ENCODE peak calls at places on chromosomes 3 and 15, in nine cellular contexts. Q is PC-9; R is lung; M is neural progenitor cell; H is cardiac muscle cell; D is keratinocyte; W is upper lobe of right lung; X is CD4-positive, alpha-beta memory T cell; S is stomach. K is an unnamed sample.

GRCh38 chr3:172648736-172649135 is 62.1 kb downstream of the NCEH1 start:
- DNase-seq in R (no peak), S (no peak), H (peak; percentile 80), X (no peak), W (no peak), D (no peak), Q (no peak), M (no peak), K (no peak)

GRCh38 chr3:141000027-141000663 is 51.0 kb upstream of the SPSB4 start:
- DNase-seq in X (peak; percentile 30), Q (peak; percentile 21), H (peak; percentile 66), M (peak; percentile 81), S (peak; percentile 63), D (no peak), W (peak; percentile 75), R (peak; percentile 48), K (peak; percentile 76)

GRCh38 chr3:179088306-179088705 is 16.7 kb upstream of the ZMAT3 start:
- DNase-seq in W (no peak), X (no peak), M (no peak), H (no peak), R (no peak), D (no peak), Q (no peak), S (no peak), K (no peak)

GRCh38 chr3:194245975-194246561 is 105.1 kb downstream of the CPN2 start:
- DNase-seq in W (no peak), Q (no peak), H (peak; percentile 32), D (no peak), S (peak; percentile 17), X (no peak), M (no peak), R (no peak), K (no peak)

GRCh38 chr3:19471147-19471546 is 322.8 kb downstream of the KCNH8 start:
- DNase-seq in R (no peak), S (no peak), H (no peak), W (no peak), X (no peak), D (no peak), Q (no peak), M (no peak), K (no peak)

GRCh38 chr15:73699249-73700040 is 15.3 kb downstream of the CD276 start:
- DNase-seq in Q (no peak), X (no peak), M (no peak), R (no peak), S (no peak), D (no peak), W (no peak), H (no peak), K (no peak)

GRCh38 chr3:72539856-72540255 is 308.4 kb downstream of the SHQ1 start:
- DNase-seq in X (no peak), M (no peak), H (no peak), D (no peak), Q (no peak), R (no peak), S (no peak), W (no peak), K (no peak)

GRCh38 chr3:129602730-129603560 is 3.5 kb downstream of the PLXND1 start:
- DNase-seq in S (no peak), W (peak; percentile 82), H (peak; percentile 94), Q (peak; percentile 78), X (no peak), M (peak; percentile 60), D (no peak), R (peak; percentile 78), K (peak; percentile 65)

GRCh38 chr3:197960694-197961581 is 921 bp downstream of the LMLN start:
- DNase-seq in R (no peak), S (no peak), X (no peak), W (no peak), H (peak; percentile 46), M (no peak), Q (no peak), D (no peak), K (no peak)

GRCh38 chr15:34437687-34438086 is at the start of gene GOLGA8A:
- DNase-seq in M (peak; percentile 89), X (peak; percentile 88), S (peak; percentile 51), D (peak; percentile 41), Q (peak; percentile 65), R (peak; percentile 48), H (peak; percentile 65), W (peak; percentile 83), K (peak; percentile 81)

GRCh38 chr3:185362850-185363661 is at the start of gene MAP3K13:
- DNase-seq in X (peak; percentile 28), H (peak; percentile 93), S (peak; percentile 82), W (peak; percentile 78), D (peak; percentile 58), Q (peak; percentile 83), M (peak; percentile 94), R (peak; percentile 87), K (peak; percentile 93)

GRCh38 chr3:61955483-61955882 is 394.1 kb downstream of the PTPRG start:
- DNase-seq in X (no peak), R (no peak), D (no peak), Q (no peak), H (no peak), M (no peak), W (no peak), S (no peak), K (no peak)

GRCh38 chr3:177208223-177208622 is 10.9 kb upstream of the TBL1XR1 start:
- DNase-seq in X (no peak), S (no peak), H (no peak), D (no peak), M (no peak), R (no peak), Q (no peak), W (no peak), K (no peak)

GRCh38 chr15:39746176-39746575 is 36.5 kb downstream of the FSIP1 start:
- DNase-seq in R (no peak), W (no peak), D (no peak), M (no peak), X (no peak), Q (no peak), S (no peak), H (peak; percentile 61), K (no peak)

GRCh38 chr3:125374501-125374995 is 577 bp downstream of the ZNF148 start:
- DNase-seq in W (peak; percentile 79), M (peak; percentile 62), X (no peak), R (peak; percentile 39), D (no peak), S (peak; percentile 30), Q (peak; percentile 43), H (peak; percentile 62), K (peak; percentile 36)

GRCh38 chr3:14461006-14461747 is 58.8 kb downstream of the SLC6A6 start:
- DNase-seq in M (no peak), H (no peak), R (no peak), S (peak; percentile 56), Q (no peak), W (no peak), X (no peak), D (no peak), K (no peak)

GRCh38 chr15:100189849-100190248 is 151.9 kb downstream of the ADAMTS17 start:
- DNase-seq in R (no peak), M (no peak), Q (no peak), H (peak; percentile 14), X (no peak), W (no peak), S (no peak), D (no peak), K (no peak)
- H3K9me3 ChIP-seq in R (no peaks in the 10 kb centered on the region), M (no peaks in the 10 kb centered on the region), Q (no peaks in the 10 kb centered on the region), H (no peaks in the 10 kb centered on the region), X (no peaks in the 10 kb centered on the region), W (no peaks in the 10 kb centered on the region), S (no peaks in the 10 kb centered on the region), D (no peaks in the 10 kb centered on the region), K (no peaks in the 10 kb centered on the region)

DNA sequence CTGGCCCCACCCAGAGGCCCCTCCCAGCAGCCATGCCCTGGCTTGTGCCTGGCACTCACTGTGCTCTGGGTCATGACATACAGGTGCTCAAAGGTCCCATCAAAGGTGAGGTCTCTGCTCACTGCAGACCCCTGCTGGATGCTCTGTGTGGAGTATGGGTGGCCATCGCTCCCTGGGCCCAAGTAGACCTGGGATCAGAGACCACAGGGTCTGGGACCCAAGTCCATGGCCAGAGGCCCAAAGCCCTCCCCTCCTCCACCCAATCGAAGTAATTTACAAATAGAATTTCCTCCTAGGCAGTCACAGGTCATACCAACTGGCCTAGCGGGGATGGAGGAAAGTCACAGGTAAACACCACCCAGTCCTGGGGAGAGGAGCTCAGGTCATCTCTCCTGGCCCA is 7.6 kb downstream of the PLXNB1 start:
- DNase-seq in Q (no peak), D (no peak), H (no peak), W (no peak), X (no peak), R (no peak), M (no peak), S (no peak), K (no peak)
- H3K36me3 ChIP-seq in Q (no peaks in the 10 kb centered on the region), D (peaks cover 41% of the 10 kb centered on the region), H (no peaks in the 10 kb centered on the region), W (peaks cover 19% of the 10 kb centered on the region), X (no peaks in the 10 kb centered on the region), R (peaks cover 40% of the 10 kb centered on the region), M (no peaks in the 10 kb centered on the region), S (peaks cover 53% of the 10 kb centered on the region), K (peaks cover 4% of the 10 kb centered on the region)

GRCh38 chr15:25188051-25188450 is 233.3 kb downstream of the SNRPN start:
- DNase-seq in Q (no peak), M (no peak), S (no peak), D (no peak), X (no peak), W (no peak), R (no peak), H (no peak), K (no peak)

GRCh38 chr15:25186411-25186810 is 231.6 kb downstream of the SNRPN start:
- DNase-seq in S (no peak), X (no peak), H (no peak), Q (no peak), M (no peak), W (peak; percentile 37), D (no peak), R (no peak), K (no peak)

GRCh38 chr15:25189551-25189950 is 234.8 kb downstream of the SNRPN start:
- DNase-seq in S (no peak), R (no peak), M (no peak), X (no peak), D (no peak), Q (no peak), W (no peak), H (no peak), K (no peak)

GRCh38 chr15:25186906-25187645 is 232.3 kb downstream of the SNRPN start:
- DNase-seq in R (no peak), D (no peak), X (no peak), S (no peak), H (no peak), M (no peak), Q (no peak), W (no peak), K (no peak)

DNA sequence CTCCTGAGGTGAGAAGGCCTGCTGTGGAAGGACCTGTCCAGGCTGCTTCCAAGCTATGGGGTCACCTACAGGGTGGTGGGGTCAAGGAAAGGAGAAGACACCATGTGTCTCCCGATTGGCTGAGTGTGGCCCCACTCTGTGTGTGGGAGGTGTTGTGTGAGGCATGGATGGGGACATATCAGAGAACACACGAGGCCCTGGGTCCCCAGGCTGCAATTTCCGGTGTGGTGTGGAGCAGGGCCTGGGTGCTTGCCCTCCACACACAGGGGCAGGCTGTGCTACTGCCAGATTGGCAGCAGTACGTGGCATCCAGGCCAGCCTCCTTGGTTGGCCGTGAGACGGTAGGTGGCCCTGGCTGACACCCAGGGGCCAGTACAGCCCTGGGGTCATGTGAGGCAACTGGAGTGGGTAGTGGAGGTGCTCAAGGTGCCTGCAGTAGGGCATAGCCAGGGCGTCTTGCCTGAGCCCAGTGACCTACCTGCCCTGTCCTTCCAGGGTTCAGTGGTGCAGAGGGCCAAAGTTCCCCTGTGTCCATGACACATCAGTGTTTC is 233.8 kb downstream of the SNRPN start:
- DNase-seq in R (no peak), H (no peak), Q (no peak), M (no peak), W (no peak), S (no peak), D (no peak), X (no peak), K (no peak)
- H3K9me3 ChIP-seq in R (no peaks in the 10 kb centered on the region), H (no peaks in the 10 kb centered on the region), Q (no peaks in the 10 kb centered on the region), M (no peaks in the 10 kb centered on the region), W (no peaks in the 10 kb centered on the region), S (peaks cover 100% of the 10 kb centered on the region), D (peaks cover 25% of the 10 kb centered on the region), X (no peaks in the 10 kb centered on the region), K (no peaks in the 10 kb centered on the region)

GRCh38 chr3:45002680-45003079 is 23.4 kb upstream of the CLEC3B start:
- DNase-seq in D (no peak), R (no peak), W (no peak), Q (no peak), S (no peak), H (no peak), X (no peak), M (no peak), K (no peak)
- H3K36me3 ChIP-seq in D (peaks cover 55% of the 10 kb centered on the region), R (peaks cover 31% of the 10 kb centered on the region), W (peaks cover 67% of the 10 kb centered on the region), Q (peaks cover 21% of the 10 kb centered on the region), S (peaks cover 87% of the 10 kb centered on the region), H (peaks cover 30% of the 10 kb centered on the region), X (peaks cover 25% of the 10 kb centered on the region), M (peaks cover 20% of the 10 kb centered on the region), K (no peaks in the 10 kb centered on the region)

K was measured in body of pancreas.